ENCODE peak calls at places on chromosomes 11 and 22, in nine cellular contexts. Z, F, K, N, X, E, Y, L and O are unnamed samples.

GRCh38 chr11:75784085-75784478 is 15.5 kb downstream of the DGAT2 start:
- DNase-seq in Z (no peak), F (no peak), K (no peak), N (no peak), X (no peak), E (no peak), Y (no peak), L (no peak), O (no peak)

GRCh38 chr11:57792870-57793269 is 31.3 kb downstream of the CTNND1 start:
- DNase-seq in Z (no peak), F (no peak), K (no peak), N (no peak), X (no peak), E (peak), Y (no peak), L (no peak), O (no peak)

GRCh38 chr11:26891501-26891900 is 102.4 kb upstream of the FIBIN start:
- DNase-seq in Z (no peak), F (no peak), K (no peak), N (no peak), X (no peak), E (peak), Y (no peak), L (no peak), O (no peak)

GRCh38 chr11:31237819-31238771 is 131.4 kb downstream of the DCDC1 start:
- DNase-seq in Z (no peak), F (no peak), K (no peak), N (no peak), X (no peak), E (no peak), Y (peak), L (no peak), O (no peak)

GRCh38 chr22:44916281-44917231 is 93.2 kb downstream of the PHF21B start:
- DNase-seq in Z (no peak), F (no peak), K (no peak), N (no peak), X (no peak), E (no peak), Y (no peak), L (no peak), O (no peak)

GRCh38 chr22:23102776-23103175 is 32.5 kb downstream of the GNAZ start:
- DNase-seq in Z (no peak), F (no peak), K (no peak), N (no peak), X (no peak), E (no peak), Y (no peak), L (no peak), O (no peak)

GRCh38 chr11:961921-962320 is 36.3 kb downstream of the AP2A2 start:
- DNase-seq in Z (no peak), F (no peak), K (no peak), N (no peak), X (no peak), E (no peak), Y (no peak), L (no peak), O (no peak)

GRCh38 chr11:60942970-60943565 is 8.9 kb downstream of the SLC15A3 start:
- DNase-seq in Z (no peak), F (peak), K (peak), N (no peak), X (no peak), E (no peak), Y (no peak), L (no peak), O (no peak)

GRCh38 chr22:24758164-24758799 is 16.2 kb downstream of the PIWIL3 start:
- DNase-seq in Z (peak), F (no peak), K (no peak), N (no peak), X (peak), E (peak), Y (peak), L (peak), O (peak)

GRCh38 chr22:45318168-45318557 is 8.4 kb downstream of the FAM118A start:
- DNase-seq in Z (peak), F (peak), K (peak), N (no peak), X (peak), E (peak), Y (peak), L (peak), O (peak)

GRCh38 chr11:85685820-85686459 is at the start of gene CCDC89:
- DNase-seq in Z (peak), F (peak), K (peak), N (peak), X (no peak), E (peak), Y (peak), L (peak), O (peak)

GRCh38 chr11:73185680-73186293 is 32.3 kb upstream of the P2RY2 start:
- DNase-seq in Z (no peak), F (no peak), K (no peak), N (no peak), X (no peak), E (peak), Y (peak), L (no peak), O (no peak)

GRCh38 chr11:69513196-69513595 is 31.7 kb downstream of the LINC01488 start:
- DNase-seq in Z (no peak), F (no peak), K (no peak), N (no peak), X (no peak), E (no peak), Y (no peak), L (peak), O (no peak)

GRCh38 chr22:38716271-38716670 is 10.5 kb downstream of the GTPBP1 start:
- DNase-seq in Z (no peak), F (no peak), K (no peak), N (no peak), X (no peak), E (no peak), Y (no peak), L (no peak), O (no peak)

GRCh38 chr11:91248199-91248807 is 976.3 kb upstream of the FAT3 start:
- DNase-seq in Z (peak), F (no peak), K (peak), N (no peak), X (peak), E (peak), Y (peak), L (no peak), O (peak)

GRCh38 chr22:30552719-30553118 is 6.2 kb upstream of the SEC14L6 start:
- DNase-seq in Z (no peak), F (no peak), K (no peak), N (no peak), X (no peak), E (no peak), Y (no peak), L (no peak), O (no peak)

GRCh38 chr22:42279425-42280020 is 9.1 kb upstream of the TCF20 start:
- DNase-seq in Z (no peak), F (no peak), K (no peak), N (no peak), X (no peak), E (no peak), Y (no peak), L (no peak), O (no peak)

GRCh38 chr11:78390809-78391208 is 26.8 kb downstream of the GAB2 start:
- DNase-seq in Z (no peak), F (no peak), K (no peak), N (no peak), X (no peak), E (no peak), Y (no peak), L (no peak), O (no peak)

GRCh38 chr22:27405672-27406388 is 395.7 kb downstream of the MN1 start:
- DNase-seq in Z (no peak), F (no peak), K (no peak), N (no peak), X (peak), E (peak), Y (peak), L (peak), O (peak)

GRCh38 chr22:50399751-50400331 is 56.7 kb downstream of the PPP6R2 start:
- DNase-seq in Z (peak), F (no peak), K (no peak), N (no peak), X (peak), E (no peak), Y (peak), L (no peak), O (no peak)

GRCh38 chr22:18088825-18089568 is 11.2 kb downstream of the PEX26 start:
- DNase-seq in Z (no peak), F (no peak), K (no peak), N (no peak), X (peak), E (no peak), Y (no peak), L (no peak), O (no peak)

GRCh38 chr11:16956538-16957153 is 57.6 kb downstream of the PLEKHA7 start:
- DNase-seq in Z (no peak), F (no peak), K (no peak), N (no peak), X (no peak), E (no peak), Y (no peak), L (no peak), O (no peak)

GRCh38 chr22:37747090-37747714 is 50.4 kb downstream of the TRIOBP start:
- DNase-seq in Z (no peak), F (no peak), K (no peak), N (no peak), X (peak), E (peak), Y (peak), L (peak), O (no peak)

GRCh38 chr11:68358416-68358815 is 46.0 kb downstream of the LRP5 start:
- DNase-seq in Z (no peak), F (no peak), K (no peak), N (no peak), X (no peak), E (no peak), Y (peak), L (no peak), O (no peak)

GRCh38 chr22:50696799-50697561 is 24.4 kb downstream of the SHANK3 start:
- DNase-seq in Z (no peak), F (no peak), K (no peak), N (no peak), X (no peak), E (no peak), Y (peak), L (no peak), O (no peak)

GRCh38 chr22:50252081-50253045 is 1.3 kb upstream of the HDAC10 start:
- DNase-seq in Z (no peak), F (peak), K (no peak), N (no peak), X (peak), E (peak), Y (peak), L (peak), O (no peak)

GRCh38 chr22:46068908-46069481 is 81.3 kb upstream of the PPARA start:
- DNase-seq in Z (no peak), F (no peak), K (no peak), N (no peak), X (no peak), E (peak), Y (peak), L (peak), O (peak)

GRCh38 chr11:12800032-12800671 is 125.9 kb downstream of the TEAD1 start:
- DNase-seq in Z (no peak), F (peak), K (peak), N (no peak), X (no peak), E (peak), Y (peak), L (no peak), O (peak)

GRCh38 chr22:42994917-42995562 is 19.9 kb downstream of the PACSIN2 start:
- DNase-seq in Z (no peak), F (no peak), K (no peak), N (no peak), X (no peak), E (peak), Y (peak), L (no peak), O (no peak)

GRCh38 chr22:31586137-31586920 is 75.7 kb downstream of the PISD start:
- DNase-seq in Z (no peak), F (no peak), K (no peak), N (no peak), X (no peak), E (peak), Y (peak), L (no peak), O (no peak)

GRCh38 chr11:47161134-47161854 is 15.4 kb downstream of the ARFGAP2 start:
- DNase-seq in Z (peak), F (peak), K (peak), N (no peak), X (peak), E (peak), Y (peak), L (peak), O (peak)

GRCh38 chr11:128415539-128415938 is 171.8 kb downstream of the ETS1 start:
- DNase-seq in Z (no peak), F (no peak), K (no peak), N (no peak), X (no peak), E (no peak), Y (no peak), L (no peak), O (no peak)